ENCODE peak calls at places on chromosomes 6 and 20, in ten cellular contexts. T, S, J, P, W, C, E, A, U and L are unnamed samples. For H3K4me1, the result is how much of the 10 kb centered on the place peaks cover.

GRCh38 chr6:80464901-80465300 is 358.4 kb downstream of the BCKDHB start:
- DNase-seq in C (no peak), E (no peak), P (no peak), A (no peak), W (no peak), S (no peak), J (no peak), T (no peak), U (no peak), L (no peak)

GRCh38 chr20:5770240-5770986 is 20.2 kb downstream of the SHLD1 start:
- DNase-seq in W (no peak), J (no peak), E (no peak), C (no peak), S (no peak), U (no peak), A (no peak), T (no peak), P (no peak), L (no peak)

GRCh38 chr6:37168809-37169457 is 1.0 kb upstream of the PIM1 start:
- DNase-seq in C (no peak), P (no peak), T (no peak), J (peak), A (no peak), E (no peak), S (no peak), U (no peak), W (no peak), L (no peak)

GRCh38 chr6:34593741-34594140 is 37.6 kb upstream of the SPDEF start:
- DNase-seq in A (no peak), U (no peak), E (no peak), P (no peak), C (no peak), T (no peak), S (no peak), J (no peak), W (no peak), L (no peak)

GRCh38 chr6:82277686-82278085 is 30.1 kb upstream of the IBTK start:
- DNase-seq in P (no peak), C (no peak), S (no peak), W (no peak), A (no peak), J (no peak), T (no peak), E (no peak), U (no peak), L (no peak)

GRCh38 chr20:21183722-21184121 is 57.8 kb downstream of the KIZ start:
- DNase-seq in S (no peak), T (no peak), J (no peak), P (peak), A (no peak), E (no peak), W (no peak), C (no peak), U (no peak), L (no peak)

GRCh38 chr20:7274870-7275269 is 507.4 kb downstream of the BMP2 start:
- DNase-seq in W (no peak), J (no peak), P (no peak), C (no peak), E (no peak), T (no peak), A (no peak), S (no peak), U (no peak), L (no peak)

GRCh38 chr20:60224914-60225313 is 266.7 kb downstream of the CDH26 start:
- DNase-seq in W (no peak), C (no peak), P (peak), J (no peak), U (no peak), S (peak), E (no peak), A (no peak), T (no peak), L (no peak)

GRCh38 chr6:134950482-134950881 is 581 bp upstream of the ALDH8A1 start:
- DNase-seq in T (no peak), W (no peak), E (no peak), A (no peak), P (no peak), C (no peak), S (no peak), J (no peak), U (no peak), L (no peak)

GRCh38 chr6:116881236-116881635 is 4.2 kb downstream of the RFX6 start:
- DNase-seq in A (no peak), J (no peak), W (no peak), P (peak), C (no peak), S (no peak), E (no peak), T (no peak), U (no peak), L (no peak)

GRCh38 chr6:119526609-119527605 is 177.3 kb upstream of the MAN1A1 start:
- DNase-seq in E (no peak), U (no peak), W (no peak), J (no peak), A (no peak), P (no peak), S (peak), T (no peak), C (no peak), L (no peak)

GRCh38 chr6:44049163-44049988 is 77.9 kb downstream of the MRPL14 start:
- DNase-seq in E (no peak), J (no peak), A (no peak), P (no peak), U (no peak), T (no peak), W (no peak), C (peak), S (no peak), L (no peak)

GRCh38 chr6:169950558-169950957 is 199.1 kb downstream of the ERMARD start:
- DNase-seq in S (peak), P (no peak), C (no peak), J (no peak), A (no peak), E (no peak), W (no peak), T (no peak), U (no peak), L (peak)

GRCh38 chr6:135935951-135936601 is 84.6 kb downstream of the PDE7B start:
- DNase-seq in S (no peak), P (no peak), W (no peak), U (no peak), J (no peak), A (no peak), E (no peak), C (no peak), T (peak), L (no peak)

GRCh38 chr6:53811082-53811481 is 16.3 kb downstream of the LRRC1 start:
- DNase-seq in E (no peak), C (no peak), A (no peak), T (no peak), W (peak), P (peak), U (no peak), J (no peak), S (no peak), L (peak)

GRCh38 chr20:63112491-63113219 is 103.3 kb downstream of the YTHDF1 start:
- DNase-seq in P (no peak), E (peak), A (no peak), C (peak), S (no peak), T (no peak), U (no peak), J (no peak), W (no peak), L (no peak)

GRCh38 chr6:149007846-149008245 is 261.0 kb downstream of the UST start:
- DNase-seq in S (no peak), J (no peak), P (no peak), T (no peak), W (no peak), E (no peak), A (no peak), C (no peak), U (no peak), L (no peak)

GRCh38 chr6:75932067-75932466 is 140.4 kb downstream of the IMPG1 start:
- DNase-seq in C (peak), W (peak), S (peak), P (peak), J (no peak), A (no peak), E (no peak), T (no peak), U (peak), L (no peak)

GRCh38 chr6:13065596-13065995 is 262.7 kb downstream of the TBC1D7 start:
- DNase-seq in S (no peak), U (no peak), E (no peak), T (no peak), P (no peak), W (no peak), A (no peak), J (no peak), C (no peak), L (no peak)

GRCh38 chr6:121436966-121437756 is 1.7 kb downstream of the GJA1 start:
- DNase-seq in E (peak), T (peak), P (peak), U (no peak), S (peak), A (peak), W (peak), C (peak), J (no peak), L (peak)

GRCh38 chr6:33696538-33697518 is 14.7 kb downstream of the UQCC2 start:
- DNase-seq in U (no peak), S (no peak), A (peak), J (no peak), T (peak), W (no peak), E (peak), P (no peak), C (peak), L (peak)

GRCh38 chr6:159761135-159761872 is 541 bp upstream of the ACAT2 start:
- DNase-seq in W (peak), A (peak), E (peak), S (peak), U (no peak), C (no peak), J (no peak), P (peak), T (peak), L (no peak)

DNA sequence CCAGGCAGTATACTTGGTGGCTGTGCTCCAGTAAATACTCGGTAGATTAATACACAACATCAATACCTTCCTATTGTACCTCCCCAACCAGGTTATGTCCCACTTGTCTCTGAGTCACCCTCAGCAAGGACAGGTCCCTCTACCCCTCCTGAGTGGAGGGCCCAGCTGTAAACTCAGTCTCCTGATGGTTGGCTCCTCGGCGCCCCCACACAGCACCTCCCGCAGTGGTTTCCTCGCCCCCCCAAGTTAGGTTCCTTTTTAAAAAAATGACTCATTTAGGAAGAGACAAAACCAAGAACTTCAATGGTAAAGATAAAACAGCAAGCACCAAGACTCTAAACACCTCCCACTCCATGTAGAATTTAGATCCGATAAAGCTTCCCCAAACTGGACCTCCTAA is 83.6 kb downstream of the TRERF1 start:
- DNase-seq in E (no peak), A (no peak), S (no peak), C (no peak), P (no peak), W (no peak), J (peak), T (no peak), U (no peak), L (no peak)
- H3K27ac ChIP-seq in E (peak), A (no peak), S (no peak), C (no peak), P (no peak), W (no peak), J (peak), T (no peak), U (no peak), L (no peak)

GRCh38 chr20:47351643-47352331 is 4.7 kb downstream of the ZMYND8 start:
- DNase-seq in C (no peak), U (no peak), E (no peak), J (no peak), W (no peak), S (peak), T (no peak), A (no peak), P (no peak), L (no peak)

GRCh38 chr20:47353224-47353696 is 3.2 kb downstream of the ZMYND8 start:
- DNase-seq in S (no peak), E (no peak), T (no peak), W (no peak), U (no peak), J (no peak), C (no peak), A (no peak), P (no peak), L (no peak)

GRCh38 chr20:47353697-47354387 is 2.7 kb downstream of the ZMYND8 start:
- DNase-seq in S (no peak), J (no peak), P (no peak), U (no peak), A (no peak), T (no peak), C (no peak), W (no peak), E (no peak), L (no peak)

GRCh38 chr20:47350691-47351545 is 5.6 kb downstream of the ZMYND8 start:
- DNase-seq in P (no peak), E (no peak), J (no peak), S (peak), T (no peak), U (no peak), A (no peak), C (no peak), W (no peak), L (no peak)

DNA sequence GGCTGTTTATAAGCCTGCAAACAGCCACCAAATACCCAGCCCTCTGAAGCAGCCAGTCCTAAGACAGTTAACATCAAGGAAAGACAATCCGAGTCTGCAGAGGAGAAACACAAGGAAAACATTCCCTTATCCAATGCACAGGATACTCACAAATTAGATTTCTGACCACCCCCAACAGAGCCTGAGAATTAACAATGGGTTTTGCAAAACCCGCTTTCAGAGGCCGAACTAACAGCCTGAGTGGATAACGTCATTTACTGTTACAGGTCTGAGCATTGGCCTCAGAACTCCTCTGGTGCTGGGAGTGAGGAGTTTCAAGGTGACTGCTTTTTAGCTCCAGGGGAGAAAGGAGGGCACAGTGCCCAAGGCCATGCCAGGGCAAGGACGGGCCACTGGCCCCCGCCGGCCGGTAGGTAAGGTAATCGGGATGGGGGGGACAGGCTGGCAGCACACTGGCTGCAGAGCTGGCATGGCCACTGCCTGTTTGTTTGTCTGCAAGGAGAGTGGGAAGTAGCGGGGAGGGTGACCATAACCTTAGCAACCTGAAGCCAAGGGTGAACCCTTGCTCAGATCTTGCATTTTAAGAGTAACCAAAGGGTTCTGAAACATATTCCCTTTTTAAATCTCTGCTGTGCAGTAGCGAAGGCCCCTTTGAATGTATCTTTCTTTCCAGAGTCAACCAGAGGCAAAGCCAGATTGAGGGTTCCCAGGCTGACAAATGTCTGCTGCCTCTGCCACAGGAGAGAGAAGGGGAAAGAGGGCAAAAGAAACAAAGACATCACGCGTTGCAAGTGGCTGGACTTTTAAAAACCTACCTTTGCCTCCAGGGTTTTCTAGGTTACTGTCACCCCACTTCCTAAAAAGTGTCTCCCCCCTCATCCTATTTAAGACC is 3.9 kb downstream of the ZMYND8 start:
- DNase-seq in P (no peak), J (no peak), T (no peak), E (peak), A (no peak), C (peak), U (no peak), S (peak), W (peak), L (peak)
- H3K4me1 ChIP-seq in P (half or more), J (half or more), T (under half), E (under half), A (under half), C (half or more), U (under half), S (half or more), W (half or more), L (under half)

GRCh38 chr20:42361402-42361801 is 743.2 kb upstream of the CHD6 start:
- DNase-seq in S (no peak), J (no peak), U (no peak), T (no peak), P (no peak), W (no peak), C (no peak), A (no peak), E (no peak), L (no peak)
- H3K27ac ChIP-seq in S (no peak), J (no peak), U (no peak), T (no peak), P (no peak), W (no peak), C (no peak), A (no peak), E (no peak), L (no peak)

DNA sequence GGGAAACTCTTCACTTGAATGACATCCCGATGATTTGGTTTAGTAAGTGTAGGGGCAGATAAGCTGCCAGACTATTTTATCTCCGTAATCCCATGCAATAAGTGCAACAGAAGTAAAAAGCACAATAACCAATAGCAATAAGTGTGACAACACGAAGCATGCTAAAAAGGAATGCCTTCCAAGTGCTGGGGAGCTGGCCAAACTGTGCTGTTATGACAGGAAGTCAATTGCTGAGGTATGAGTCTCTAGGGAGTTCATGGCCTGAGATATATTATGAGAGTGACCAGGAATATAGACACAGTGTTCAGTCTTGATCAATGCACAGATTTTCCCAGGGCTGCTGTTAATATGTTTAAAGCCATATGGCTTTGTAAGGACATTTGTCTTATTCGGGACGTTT is 10.5 kb upstream of the ANGPT4 start:
- DNase-seq in C (no peak), S (no peak), W (no peak), E (no peak), P (no peak), A (no peak), J (no peak), T (no peak), U (no peak), L (no peak)
- H3K4me1 ChIP-seq in C (under half), S (under half), W (under half), E (under half), P (under half), A (under half), J (under half), T (under half), U (under half), L (under half)

GRCh38 chr6:125188594-125189203 is 35.1 kb downstream of the TPD52L1 start:
- DNase-seq in E (no peak), U (no peak), T (no peak), A (no peak), J (no peak), S (no peak), W (no peak), C (no peak), P (no peak), L (no peak)
- H3K27ac ChIP-seq in E (no peak), U (no peak), T (peak), A (no peak), J (no peak), S (no peak), W (no peak), C (peak), P (no peak), L (no peak)

GRCh38 chr20:50108571-50109235 is 4.2 kb downstream of the UBE2V1 start:
- DNase-seq in C (no peak), E (no peak), J (no peak), U (no peak), T (no peak), P (no peak), W (no peak), S (no peak), A (no peak), L (no peak)
- H3K4me1 ChIP-seq in C (under half), E (under half), J (half or more), U (under half), T (under half), P (under half), W (under half), S (under half), A (under half), L (under half)

GRCh38 chr6:1406306-1407058 is 17.1 kb downstream of the FOXF2 start:
- DNase-seq in W (peak), C (no peak), S (no peak), U (no peak), P (no peak), T (no peak), E (no peak), A (no peak), J (no peak), L (no peak)

GRCh38 chr6:1404713-1405098 is 15.3 kb downstream of the FOXF2 start:
- DNase-seq in C (no peak), S (no peak), U (no peak), W (no peak), T (no peak), J (no peak), E (no peak), A (no peak), P (no peak), L (no peak)

GRCh38 chr6:1409774-1410465 is 20.5 kb downstream of the FOXF2 start:
- DNase-seq in T (no peak), E (no peak), W (no peak), S (peak), U (no peak), J (no peak), P (no peak), A (no peak), C (no peak), L (no peak)

GRCh38 chr6:1405221-1405620 is 15.8 kb downstream of the FOXF2 start:
- DNase-seq in S (no peak), A (no peak), P (no peak), W (no peak), E (no peak), U (no peak), T (no peak), C (no peak), J (no peak), L (no peak)

GRCh38 chr6:1407499-1407990 is 18.2 kb downstream of the FOXF2 start:
- DNase-seq in A (no peak), E (no peak), T (no peak), P (no peak), W (no peak), J (no peak), U (no peak), S (no peak), C (no peak), L (no peak)
- H3K27ac ChIP-seq in A (no peak), E (no peak), T (no peak), P (peak), W (no peak), J (no peak), U (no peak), S (no peak), C (no peak), L (no peak)

DNA sequence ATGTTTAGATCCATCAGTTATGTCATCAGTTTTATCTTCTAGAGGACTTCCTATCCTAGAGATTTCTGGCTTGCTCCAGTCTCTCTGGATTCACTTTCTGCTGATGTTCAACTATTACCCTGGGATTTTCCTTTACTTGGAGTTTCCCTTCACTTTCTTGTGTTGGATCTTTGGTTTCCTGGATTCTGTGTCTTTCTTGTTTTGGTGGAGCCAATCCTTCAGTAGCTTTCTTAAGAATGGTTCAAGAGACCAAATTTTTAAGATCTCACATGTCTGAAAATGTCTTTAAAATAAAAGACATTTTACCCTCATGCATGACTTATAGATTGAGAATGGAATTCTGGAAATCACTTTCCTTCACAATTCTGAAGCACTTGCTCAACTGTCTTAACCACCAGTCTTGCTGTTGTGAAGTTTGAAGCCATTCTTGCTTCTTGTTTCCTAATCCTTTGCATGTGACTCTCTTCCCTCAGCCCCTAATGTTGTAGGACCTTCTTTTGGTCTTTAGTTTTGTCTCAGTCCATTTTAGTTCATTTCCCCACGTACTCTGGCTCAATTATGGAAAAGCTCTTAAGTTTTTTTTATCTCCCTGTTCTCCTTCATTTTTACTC is 87.9 kb downstream of the ARID1B start:
- DNase-seq in T (no peak), U (no peak), W (no peak), E (no peak), J (no peak), C (no peak), P (no peak), A (no peak), S (no peak), L (no peak)
- H3K4me1 ChIP-seq in T (under half), U (under half), W (under half), E (under half), J (under half), C (under half), P (under half), A (under half), S (under half), L (under half)